ENCODE peak calls at places on chromosomes 5 and 9, in ten cellular contexts. Q, B, M, O, T, G, N, D, R and X are unnamed samples.

GRCh38 chr9:127244609-127245601 is 19.7 kb upstream of the GARNL3 start:
- DNase-seq in Q (peak), B (peak), M (peak), O (peak), T (peak), G (peak), N (peak), D (peak), R (peak), X (peak)

GRCh38 chr9:114910541-114910940 is 19.9 kb downstream of the TNFSF8 start:
- DNase-seq in Q (no peak), B (no peak), M (no peak), O (no peak), T (no peak), G (no peak), N (no peak), D (no peak), R (no peak), X (no peak)

GRCh38 chr9:82209797-82210470 is 221.4 kb downstream of the SPATA31D1 start:
- DNase-seq in Q (peak), B (no peak), M (no peak), O (no peak), T (no peak), G (no peak), N (no peak), D (no peak), R (no peak), X (no peak)

GRCh38 chr9:79233542-79233941 is 338.2 kb upstream of the TLE4 start:
- DNase-seq in Q (peak), B (no peak), M (no peak), O (peak), T (peak), G (no peak), N (no peak), D (no peak), R (peak), X (no peak)

GRCh38 chr5:773517-774264 is 10.8 kb downstream of the ZDHHC11B start:
- DNase-seq in Q (no peak), B (no peak), M (no peak), O (peak), T (no peak), G (no peak), N (no peak), D (no peak), R (no peak), X (no peak)

GRCh38 chr9:83511051-83511450 is 27.1 kb downstream of the FRMD3 start:
- DNase-seq in Q (no peak), B (no peak), M (no peak), O (no peak), T (no peak), G (no peak), N (peak), D (no peak), R (no peak), X (no peak)

GRCh38 chr5:107887587-107887986 is 216.8 kb upstream of the EFNA5 start:
- DNase-seq in Q (no peak), B (no peak), M (no peak), O (no peak), T (no peak), G (no peak), N (no peak), D (no peak), R (no peak), X (no peak)

GRCh38 chr5:43190755-43191603 is 1.0 kb upstream of the NIM1K start:
- DNase-seq in Q (peak), B (no peak), M (no peak), O (peak), T (peak), G (no peak), N (no peak), D (no peak), R (no peak), X (no peak)

GRCh38 chr5:128825826-128826225 is 139.5 kb upstream of the SLC27A6 start:
- DNase-seq in Q (peak), B (no peak), M (no peak), O (no peak), T (no peak), G (no peak), N (peak), D (no peak), R (no peak), X (no peak)

GRCh38 chr5:140569197-140569596 is 4.6 kb downstream of the SLC35A4 start:
- DNase-seq in Q (no peak), B (no peak), M (no peak), O (no peak), T (no peak), G (no peak), N (no peak), D (no peak), R (no peak), X (no peak)

GRCh38 chr5:174925586-174925985 is 201.2 kb downstream of the MSX2 start:
- DNase-seq in Q (no peak), B (no peak), M (no peak), O (no peak), T (no peak), G (no peak), N (no peak), D (no peak), R (no peak), X (no peak)

GRCh38 chr5:44294492-44294891 is 94.7 kb downstream of the FGF10 start:
- DNase-seq in Q (no peak), B (no peak), M (no peak), O (peak), T (no peak), G (no peak), N (no peak), D (no peak), R (no peak), X (no peak)

GRCh38 chr9:27499481-27499880 is 24.6 kb upstream of the IFNK start:
- DNase-seq in Q (no peak), B (no peak), M (peak), O (no peak), T (no peak), G (no peak), N (peak), D (no peak), R (no peak), X (peak)

GRCh38 chr9:94256007-94256406 is 3.1 kb upstream of the ZNF169 start:
- DNase-seq in Q (no peak), B (no peak), M (no peak), O (no peak), T (no peak), G (no peak), N (no peak), D (no peak), R (no peak), X (no peak)

GRCh38 chr9:73260506-73260905 is 108.8 kb downstream of the ANXA1 start:
- DNase-seq in Q (no peak), B (no peak), M (no peak), O (no peak), T (no peak), G (no peak), N (no peak), D (no peak), R (no peak), X (no peak)

GRCh38 chr5:66680227-66680626 is 84.0 kb downstream of the MAST4 start:
- DNase-seq in Q (no peak), B (no peak), M (no peak), O (no peak), T (no peak), G (no peak), N (no peak), D (no peak), R (no peak), X (no peak)

GRCh38 chr5:6759401-6759800 is 46.2 kb downstream of the TENT4A start:
- DNase-seq in Q (no peak), B (no peak), M (peak), O (no peak), T (no peak), G (no peak), N (no peak), D (no peak), R (no peak), X (peak)

GRCh38 chr9:96425500-96426169 is 7.5 kb upstream of the ZNF367 start:
- DNase-seq in Q (no peak), B (no peak), M (no peak), O (no peak), T (no peak), G (no peak), N (no peak), D (no peak), R (no peak), X (no peak)

GRCh38 chr9:18596920-18597319 is 123.0 kb downstream of the ADAMTSL1 start:
- DNase-seq in Q (peak), B (no peak), M (no peak), O (peak), T (no peak), G (no peak), N (peak), D (no peak), R (no peak), X (no peak)

GRCh38 chr5:163473613-163474243 is 13.3 kb downstream of the HMMR start:
- DNase-seq in Q (no peak), B (no peak), M (no peak), O (no peak), T (no peak), G (no peak), N (no peak), D (no peak), R (no peak), X (no peak)

GRCh38 chr5:78518365-78519197 is 130.0 kb downstream of the LHFPL2 start:
- DNase-seq in Q (peak), B (no peak), M (peak), O (peak), T (peak), G (peak), N (peak), D (no peak), R (no peak), X (no peak)

GRCh38 chr5:170221319-170221718 is 11.5 kb upstream of the C5orf58 start:
- DNase-seq in Q (peak), B (no peak), M (no peak), O (no peak), T (no peak), G (no peak), N (peak), D (no peak), R (no peak), X (peak)

GRCh38 chr5:168654225-168654624 is 75.1 kb upstream of the PANK3 start:
- DNase-seq in Q (peak), B (peak), M (no peak), O (peak), T (no peak), G (no peak), N (no peak), D (no peak), R (no peak), X (peak)

GRCh38 chr9:11735391-11735790 is 957.8 kb upstream of the TYRP1 start:
- DNase-seq in Q (no peak), B (no peak), M (no peak), O (no peak), T (no peak), G (no peak), N (peak), D (no peak), R (no peak), X (no peak)

GRCh38 chr5:5316333-5316732 is 106.1 kb upstream of the ICE1 start:
- DNase-seq in Q (no peak), B (no peak), M (no peak), O (no peak), T (no peak), G (no peak), N (no peak), D (no peak), R (no peak), X (no peak)

GRCh38 chr5:128083811-128084227 is 253 bp downstream of the SLC12A2 start:
- DNase-seq in Q (peak), B (no peak), M (no peak), O (peak), T (peak), G (no peak), N (no peak), D (no peak), R (no peak), X (no peak)

GRCh38 chr9:109894921-109895758 is 115.1 kb downstream of the PALM2AKAP2 start:
- DNase-seq in Q (peak), B (no peak), M (no peak), O (peak), T (no peak), G (no peak), N (peak), D (no peak), R (no peak), X (no peak)

GRCh38 chr5:110841137-110841536 is 102.3 kb downstream of the SLC25A46 start:
- DNase-seq in Q (peak), B (no peak), M (no peak), O (no peak), T (no peak), G (no peak), N (no peak), D (no peak), R (no peak), X (no peak)

GRCh38 chr9:111662851-111663823 is 1.7 kb downstream of the GNG10 start:
- DNase-seq in Q (no peak), B (no peak), M (no peak), O (no peak), T (no peak), G (no peak), N (no peak), D (no peak), R (peak), X (no peak)

GRCh38 chr9:124721109-124721850 is 49.8 kb downstream of the NR6A1 start:
- DNase-seq in Q (peak), B (no peak), M (no peak), O (peak), T (no peak), G (no peak), N (no peak), D (no peak), R (no peak), X (no peak)

GRCh38 chr9:96100385-96100978 is 201.5 kb downstream of the HSD17B3 start:
- DNase-seq in Q (no peak), B (no peak), M (no peak), O (no peak), T (no peak), G (no peak), N (no peak), D (no peak), R (no peak), X (no peak)

GRCh38 chr9:69874301-69875060 is 53.9 kb downstream of the CFAP95 start:
- DNase-seq in Q (no peak), B (no peak), M (no peak), O (peak), T (no peak), G (no peak), N (no peak), D (no peak), R (no peak), X (no peak)

GRCh38 chr5:65032250-65032649 is 263.5 kb downstream of the CWC27 start:
- DNase-seq in Q (peak), B (no peak), M (no peak), O (peak), T (no peak), G (peak), N (peak), D (no peak), R (no peak), X (no peak)